ENCODE peak calls at places on chromosomes 12 and 14, in nine cellular contexts. One of them, this sample, is unnamed.

GRCh38 chr12:92341333-92341691 is 195.7 kb upstream of the BTG1 start:
- DNase-seq in left lung: no peak
- DNase-seq in SK-N-SH: no peak
- DNase-seq in heart left ventricle: no peak
- DNase-seq in upper lobe of right lung: no peak
- DNase-seq in osteoblast: no peak
- DNase-seq in fibroblast of lung: no peak
- DNase-seq in lower lobe of right lung: no peak
- DNase-seq in thoracic aorta: no peak
- DNase-seq in this sample: no peak

GRCh38 chr12:97336896-97337751 is 125.5 kb upstream of the RMST start:
- DNase-seq in fibroblast of lung: no peak
- DNase-seq in thoracic aorta: no peak
- DNase-seq in osteoblast: no peak
- DNase-seq in upper lobe of right lung: no peak
- DNase-seq in left lung: no peak
- DNase-seq in heart left ventricle: no peak
- DNase-seq in SK-N-SH: no peak
- DNase-seq in lower lobe of right lung: no peak
- DNase-seq in this sample: no peak

GRCh38 chr14:55944757-55945156 is 173.5 kb upstream of the PELI2 start:
- DNase-seq in fibroblast of lung: no peak
- DNase-seq in osteoblast: no peak
- DNase-seq in upper lobe of right lung: no peak
- DNase-seq in left lung: no peak
- DNase-seq in heart left ventricle: no peak
- DNase-seq in lower lobe of right lung: no peak
- DNase-seq in SK-N-SH: no peak
- DNase-seq in thoracic aorta: no peak
- DNase-seq in this sample: no peak

GRCh38 chr12:53624956-53625355 is 1.2 kb downstream of the ATF7 start:
- DNase-seq in osteoblast: no peak
- DNase-seq in thoracic aorta: no peak
- DNase-seq in left lung: no peak
- DNase-seq in SK-N-SH: no peak
- DNase-seq in heart left ventricle: no peak
- DNase-seq in fibroblast of lung: no peak
- DNase-seq in lower lobe of right lung: no peak
- DNase-seq in upper lobe of right lung: no peak
- DNase-seq in this sample: no peak

GRCh38 chr12:14416658-14417057 is 51.2 kb downstream of the ATF7IP start:
- DNase-seq in SK-N-SH: peak; percentile 27
- DNase-seq in left lung: no peak
- DNase-seq in osteoblast: peak; percentile 39
- DNase-seq in fibroblast of lung: peak; percentile 86
- DNase-seq in thoracic aorta: no peak
- DNase-seq in lower lobe of right lung: no peak
- DNase-seq in upper lobe of right lung: no peak
- DNase-seq in heart left ventricle: peak; percentile 24
- DNase-seq in this sample: no peak

GRCh38 chr12:130126023-130126432 is 36.2 kb upstream of the FZD10 start:
- DNase-seq in SK-N-SH: no peak
- DNase-seq in upper lobe of right lung: no peak
- DNase-seq in thoracic aorta: no peak
- DNase-seq in lower lobe of right lung: no peak
- DNase-seq in heart left ventricle: peak; percentile 42
- DNase-seq in fibroblast of lung: no peak
- DNase-seq in left lung: no peak
- DNase-seq in osteoblast: peak; percentile 58
- DNase-seq in this sample: no peak

GRCh38 chr12:5456906-5457305 is 25.0 kb downstream of the NTF3 start:
- DNase-seq in fibroblast of lung: peak; percentile 80
- DNase-seq in SK-N-SH: no peak
- DNase-seq in heart left ventricle: no peak
- DNase-seq in thoracic aorta: no peak
- DNase-seq in osteoblast: no peak
- DNase-seq in lower lobe of right lung: no peak
- DNase-seq in left lung: no peak
- DNase-seq in upper lobe of right lung: no peak
- DNase-seq in this sample: no peak

GRCh38 chr12:62654558-62655241 is 188.1 kb downstream of the MON2 start:
- DNase-seq in lower lobe of right lung: no peak
- DNase-seq in heart left ventricle: no peak
- DNase-seq in osteoblast: no peak
- DNase-seq in upper lobe of right lung: no peak
- DNase-seq in left lung: no peak
- DNase-seq in fibroblast of lung: no peak
- DNase-seq in SK-N-SH: no peak
- DNase-seq in thoracic aorta: no peak
- DNase-seq in this sample: no peak

GRCh38 chr12:69900720-69901131 is 75.7 kb downstream of the MYRFL start:
- DNase-seq in upper lobe of right lung: no peak
- DNase-seq in SK-N-SH: peak; percentile 29
- DNase-seq in lower lobe of right lung: peak; percentile 50
- DNase-seq in fibroblast of lung: peak; percentile 58
- DNase-seq in osteoblast: no peak
- DNase-seq in heart left ventricle: peak; percentile 68
- DNase-seq in thoracic aorta: peak; percentile 25
- DNase-seq in left lung: no peak
- DNase-seq in this sample: peak; percentile 79

GRCh38 chr12:85043829-85044228 is 7.7 kb downstream of the LRRIQ1 start:
- DNase-seq in lower lobe of right lung: no peak
- DNase-seq in fibroblast of lung: no peak
- DNase-seq in left lung: no peak
- DNase-seq in SK-N-SH: no peak
- DNase-seq in thoracic aorta: no peak
- DNase-seq in upper lobe of right lung: no peak
- DNase-seq in heart left ventricle: no peak
- DNase-seq in osteoblast: no peak
- DNase-seq in this sample: no peak

GRCh38 chr12:120474092-120474960 is 4.8 kb upstream of the SRSF9 start:
- DNase-seq in left lung: no peak
- DNase-seq in fibroblast of lung: peak; percentile 78
- DNase-seq in lower lobe of right lung: no peak
- DNase-seq in heart left ventricle: no peak
- DNase-seq in SK-N-SH: peak; percentile 27
- DNase-seq in thoracic aorta: no peak
- DNase-seq in osteoblast: peak; percentile 93
- DNase-seq in upper lobe of right lung: no peak
- DNase-seq in this sample: no peak

GRCh38 chr12:18224745-18225144 is 36.6 kb upstream of the PIK3C2G start:
- DNase-seq in fibroblast of lung: peak; percentile 37
- DNase-seq in left lung: no peak
- DNase-seq in osteoblast: peak; percentile 36
- DNase-seq in SK-N-SH: peak; percentile 1
- DNase-seq in heart left ventricle: no peak
- DNase-seq in thoracic aorta: no peak
- DNase-seq in lower lobe of right lung: no peak
- DNase-seq in upper lobe of right lung: no peak
- DNase-seq in this sample: no peak

GRCh38 chr12:122086088-122086487 is 7.5 kb downstream of the MLXIP start:
- DNase-seq in upper lobe of right lung: no peak
- DNase-seq in osteoblast: no peak
- DNase-seq in thoracic aorta: no peak
- DNase-seq in heart left ventricle: no peak
- DNase-seq in SK-N-SH: no peak
- DNase-seq in fibroblast of lung: no peak
- DNase-seq in lower lobe of right lung: no peak
- DNase-seq in left lung: no peak
- DNase-seq in this sample: peak; percentile 38

GRCh38 chr12:15131462-15131861 is 89.8 kb downstream of the RERG start:
- DNase-seq in lower lobe of right lung: no peak
- DNase-seq in SK-N-SH: no peak
- DNase-seq in fibroblast of lung: peak; percentile 54
- DNase-seq in thoracic aorta: no peak
- DNase-seq in upper lobe of right lung: no peak
- DNase-seq in left lung: no peak
- DNase-seq in heart left ventricle: no peak
- DNase-seq in osteoblast: peak; percentile 9
- DNase-seq in this sample: no peak

DNA sequence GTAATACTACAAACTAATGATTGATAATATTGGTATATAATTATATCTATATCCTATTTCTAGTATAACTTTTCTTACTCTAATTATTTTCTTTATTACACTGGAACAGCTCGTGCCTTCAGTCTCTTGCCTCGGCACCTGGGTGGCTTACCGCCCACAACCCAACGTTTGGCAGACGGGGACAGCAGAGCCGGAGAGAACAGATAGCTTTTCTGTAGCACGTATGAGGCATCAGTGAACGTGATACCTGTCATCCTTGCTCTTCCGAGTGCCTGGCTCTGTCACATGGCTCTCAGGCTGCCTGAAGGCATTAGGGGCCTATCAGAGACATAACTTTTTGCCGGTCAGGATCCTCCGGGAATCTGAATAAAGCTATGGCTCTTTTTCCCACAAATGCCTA is 5.5 kb downstream of the PUS1 start:
- DNase-seq in lower lobe of right lung: no peak
- DNase-seq in left lung: peak; percentile 33
- DNase-seq in heart left ventricle: no peak
- DNase-seq in osteoblast: no peak
- DNase-seq in SK-N-SH: no peak
- DNase-seq in upper lobe of right lung: no peak
- DNase-seq in thoracic aorta: no peak
- DNase-seq in fibroblast of lung: no peak
- DNase-seq in this sample: no peak
- H3K36me3 ChIP-seq in lower lobe of right lung: peaks cover 51% of the 10 kb centered on the region
- H3K36me3 ChIP-seq in left lung: no peaks in the 10 kb centered on the region
- H3K36me3 ChIP-seq in heart left ventricle: peaks cover 3% of the 10 kb centered on the region
- H3K36me3 ChIP-seq in osteoblast: peaks cover 60% of the 10 kb centered on the region
- H3K36me3 ChIP-seq in SK-N-SH: peaks cover 30% of the 10 kb centered on the region
- H3K36me3 ChIP-seq in upper lobe of right lung: peaks cover 35% of the 10 kb centered on the region
- H3K36me3 ChIP-seq in thoracic aorta: peaks cover 33% of the 10 kb centered on the region
- H3K36me3 ChIP-seq in fibroblast of lung: peaks cover 14% of the 10 kb centered on the region
- H3K36me3 ChIP-seq in this sample: no peaks in the 10 kb centered on the region

GRCh38 chr12:76341436-76342030 is 6.7 kb downstream of the BBS10 start:
- DNase-seq in heart left ventricle: no peak
- DNase-seq in osteoblast: peak; percentile 62
- DNase-seq in upper lobe of right lung: no peak
- DNase-seq in left lung: no peak
- DNase-seq in fibroblast of lung: peak; percentile 74
- DNase-seq in lower lobe of right lung: no peak
- DNase-seq in SK-N-SH: no peak
- DNase-seq in thoracic aorta: no peak
- DNase-seq in this sample: no peak

GRCh38 chr12:76346236-76346635 is 2.0 kb downstream of the BBS10 start:
- DNase-seq in lower lobe of right lung: no peak
- DNase-seq in heart left ventricle: no peak
- DNase-seq in osteoblast: no peak
- DNase-seq in fibroblast of lung: peak; percentile 48
- DNase-seq in thoracic aorta: no peak
- DNase-seq in SK-N-SH: no peak
- DNase-seq in left lung: no peak
- DNase-seq in upper lobe of right lung: no peak
- DNase-seq in this sample: no peak

GRCh38 chr12:76348079-76348901 is at the start of gene BBS10:
- DNase-seq in fibroblast of lung: peak; percentile 94
- DNase-seq in lower lobe of right lung: peak; percentile 94
- DNase-seq in osteoblast: peak; percentile 94
- DNase-seq in heart left ventricle: peak; percentile 93
- DNase-seq in SK-N-SH: peak; percentile 89
- DNase-seq in thoracic aorta: peak; percentile 66
- DNase-seq in left lung: peak; percentile 96
- DNase-seq in upper lobe of right lung: peak; percentile 94
- DNase-seq in this sample: peak; percentile 95

GRCh38 chr12:76346798-76347420 is 1.3 kb downstream of the BBS10 start:
- DNase-seq in fibroblast of lung: peak; percentile 70
- DNase-seq in left lung: no peak
- DNase-seq in SK-N-SH: peak; percentile 29
- DNase-seq in lower lobe of right lung: no peak
- DNase-seq in heart left ventricle: peak; percentile 37
- DNase-seq in upper lobe of right lung: no peak
- DNase-seq in thoracic aorta: no peak
- DNase-seq in osteoblast: no peak
- DNase-seq in this sample: no peak

GRCh38 chr12:76345569-76345968 is 2.6 kb downstream of the BBS10 start:
- DNase-seq in heart left ventricle: no peak
- DNase-seq in left lung: no peak
- DNase-seq in upper lobe of right lung: no peak
- DNase-seq in lower lobe of right lung: no peak
- DNase-seq in fibroblast of lung: no peak
- DNase-seq in thoracic aorta: no peak
- DNase-seq in SK-N-SH: no peak
- DNase-seq in osteoblast: no peak
- DNase-seq in this sample: no peak
- H3K27ac ChIP-seq in heart left ventricle: no peak overlapping the region
- H3K27ac ChIP-seq in left lung: no peak overlapping the region
- H3K27ac ChIP-seq in upper lobe of right lung: peak overlapping the region; percentile 55
- H3K27ac ChIP-seq in lower lobe of right lung: peak overlapping the region; percentile 18
- H3K27ac ChIP-seq in fibroblast of lung: no peak overlapping the region
- H3K27ac ChIP-seq in thoracic aorta: no peak overlapping the region
- H3K27ac ChIP-seq in SK-N-SH: peak overlapping the region; percentile 72
- H3K27ac ChIP-seq in osteoblast: no peak overlapping the region
- H3K27ac ChIP-seq in this sample: no peak overlapping the region

GRCh38 chr12:12624479-12625120 is 12.9 kb downstream of the CREBL2 start:
- DNase-seq in left lung: no peak
- DNase-seq in fibroblast of lung: no peak
- DNase-seq in osteoblast: no peak
- DNase-seq in SK-N-SH: no peak
- DNase-seq in upper lobe of right lung: no peak
- DNase-seq in heart left ventricle: no peak
- DNase-seq in thoracic aorta: no peak
- DNase-seq in lower lobe of right lung: no peak
- DNase-seq in this sample: no peak
- TF ChIP-seq CTCF in left lung: no peak
- TF ChIP-seq CTCF in fibroblast of lung: no peak
- TF ChIP-seq CTCF in osteoblast: no peak
- TF ChIP-seq CTCF in SK-N-SH: no peak
- TF ChIP-seq CTCF in upper lobe of right lung: no peak
- TF ChIP-seq CTCF in heart left ventricle: no peak
- TF ChIP-seq CTCF in thoracic aorta: no peak
- TF ChIP-seq CTCF in lower lobe of right lung: no peak
- TF ChIP-seq CTCF in this sample: no peak

DNA sequence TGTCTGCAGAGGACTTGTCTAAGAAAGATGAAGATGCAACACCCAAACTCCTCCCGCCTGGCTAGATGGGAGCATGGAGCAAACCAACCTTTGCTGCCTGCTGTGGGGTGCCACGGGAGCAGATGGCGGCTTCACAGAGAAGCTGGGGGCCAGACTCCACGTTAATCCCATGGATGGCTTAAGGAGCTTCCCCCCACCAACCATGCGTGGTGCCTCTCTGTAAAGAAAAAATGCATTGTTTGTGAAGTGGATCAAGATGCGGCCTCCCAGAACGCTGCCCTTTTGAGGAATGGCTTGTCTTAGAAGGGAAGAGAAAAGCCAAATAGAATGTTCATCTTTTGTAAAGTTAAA is 15.6 kb downstream of the MVK start:
- DNase-seq in upper lobe of right lung: no peak
- DNase-seq in osteoblast: peak; percentile 46
- DNase-seq in lower lobe of right lung: no peak
- DNase-seq in SK-N-SH: no peak
- DNase-seq in fibroblast of lung: no peak
- DNase-seq in thoracic aorta: no peak
- DNase-seq in left lung: no peak
- DNase-seq in heart left ventricle: no peak
- DNase-seq in this sample: no peak
- H3K36me3 ChIP-seq in upper lobe of right lung: peaks cover 19% of the 10 kb centered on the region
- H3K36me3 ChIP-seq in osteoblast: no peaks in the 10 kb centered on the region
- H3K36me3 ChIP-seq in lower lobe of right lung: peaks cover 52% of the 10 kb centered on the region
- H3K36me3 ChIP-seq in SK-N-SH: peaks cover 12% of the 10 kb centered on the region
- H3K36me3 ChIP-seq in fibroblast of lung: peaks cover 5% of the 10 kb centered on the region
- H3K36me3 ChIP-seq in thoracic aorta: peaks cover 20% of the 10 kb centered on the region
- H3K36me3 ChIP-seq in left lung: no peaks in the 10 kb centered on the region
- H3K36me3 ChIP-seq in heart left ventricle: no peaks in the 10 kb centered on the region
- H3K36me3 ChIP-seq in this sample: peaks cover 3% of the 10 kb centered on the region

This sample was measured in sigmoid colon.